ENCODE peak calls at places on chromosomes 6 and 20, in seven cellular contexts. Y is Peyer's patch, X is breast epithelium, G is A549, A is thyroid gland, C is testis, W is H1. U is an unnamed sample.

GRCh38 chr6:79755967-79756366 is 124.8 kb downstream of the SH3BGRL2 start:
- DNase-seq in Y (no peak), X (no peak), G (no peak), A (no peak), C (no peak), W (no peak), U (no peak)

GRCh38 chr6:88679841-88680240 is 283.6 kb downstream of the RNGTT start:
- DNase-seq in Y (no peak), X (no peak), G (no peak), A (no peak), C (no peak), W (no peak), U (no peak)

GRCh38 chr20:64077094-64077493 is 2.2 kb downstream of the RGS19 start:
- DNase-seq in Y (peak; percentile 80), X (no peak), G (no peak), A (no peak), C (no peak), W (no peak), U (no peak)

GRCh38 chr6:9986273-9986672 is 428.6 kb downstream of the TFAP2A start:
- DNase-seq in Y (no peak), X (no peak), G (no peak), A (no peak), C (no peak), W (no peak), U (no peak)

GRCh38 chr20:44566018-44566417 is 16.4 kb upstream of the PKIG start:
- DNase-seq in Y (no peak), X (no peak), G (no peak), A (no peak), C (no peak), W (no peak), U (no peak)

GRCh38 chr6:166469426-166469961 is 86.8 kb upstream of the MPC1 start:
- DNase-seq in Y (no peak), X (no peak), G (no peak), A (no peak), C (no peak), W (no peak), U (no peak)

GRCh38 chr6:3585320-3585935 is 128.6 kb upstream of the SLC22A23 start:
- DNase-seq in Y (no peak), X (no peak), G (peak; percentile 61), A (no peak), C (no peak), W (no peak), U (no peak)

GRCh38 chr20:19757973-19758887 is at the start of gene RIN2:
- DNase-seq in Y (peak; percentile 46), X (peak; percentile 89), G (peak; percentile 96), A (peak; percentile 99), C (peak; percentile 87), W (peak; percentile 88), U (peak; percentile 92)

GRCh38 chr6:107386340-107386739 is 73.0 kb downstream of the PDSS2 start:
- DNase-seq in Y (no peak), X (no peak), G (no peak), A (no peak), C (no peak), W (no peak), U (no peak)

GRCh38 chr6:166556871-166557322 is 29.6 kb downstream of the RAMACL start:
- DNase-seq in Y (no peak), X (peak; percentile 96), G (peak; percentile 52), A (peak; percentile 99), C (peak; percentile 50), W (no peak), U (peak; percentile 95)

GRCh38 chr6:151652338-151652737 is 155.1 kb upstream of the ESR1 start:
- DNase-seq in Y (no peak), X (no peak), G (no peak), A (peak; percentile 32), C (no peak), W (no peak), U (no peak)

GRCh38 chr20:62797671-62798532 is 1.6 kb downstream of the MRGBP start:
- DNase-seq in Y (no peak), X (no peak), G (peak; percentile 57), A (no peak), C (no peak), W (no peak), U (peak; percentile 53)

GRCh38 chr6:53306819-53307347 is 41.9 kb downstream of the ELOVL5 start:
- DNase-seq in Y (no peak), X (no peak), G (peak; percentile 14), A (no peak), C (no peak), W (no peak), U (no peak)

GRCh38 chr20:38935967-38936407 is 9.8 kb downstream of the FAM83D start:
- DNase-seq in Y (no peak), X (no peak), G (no peak), A (no peak), C (no peak), W (no peak), U (no peak)

GRCh38 chr20:50346372-50347347 is 156.0 kb downstream of the CEBPB start:
- DNase-seq in Y (peak; percentile 34), X (peak; percentile 93), G (peak; percentile 55), A (peak; percentile 98), C (peak; percentile 88), W (no peak), U (peak; percentile 84)

GRCh38 chr6:148107911-148108310 is 234.7 kb upstream of the SASH1 start:
- DNase-seq in Y (no peak), X (no peak), G (no peak), A (peak; percentile 59), C (no peak), W (no peak), U (no peak)

GRCh38 chr6:136790411-136791295 is 1.6 kb downstream of the MAP3K5 start:
- DNase-seq in Y (no peak), X (no peak), G (no peak), A (no peak), C (no peak), W (no peak), U (no peak)

GRCh38 chr6:136792945-136793289 is 640 bp upstream of the MAP3K5 start:
- DNase-seq in Y (peak; percentile 95), X (peak; percentile 87), G (peak; percentile 84), A (peak; percentile 96), C (peak; percentile 95), W (no peak), U (peak; percentile 96)

GRCh38 chr6:136792066-136792944 is at the start of gene MAP3K5:
- DNase-seq in Y (peak; percentile 87), X (peak; percentile 68), G (peak; percentile 84), A (peak; percentile 89), C (peak; percentile 87), W (no peak), U (peak; percentile 94)

GRCh38 chr6:136793348-136793747 is 1.1 kb upstream of the MAP3K5 start:
- DNase-seq in Y (no peak), X (no peak), G (no peak), A (no peak), C (no peak), W (no peak), U (no peak)

DNA sequence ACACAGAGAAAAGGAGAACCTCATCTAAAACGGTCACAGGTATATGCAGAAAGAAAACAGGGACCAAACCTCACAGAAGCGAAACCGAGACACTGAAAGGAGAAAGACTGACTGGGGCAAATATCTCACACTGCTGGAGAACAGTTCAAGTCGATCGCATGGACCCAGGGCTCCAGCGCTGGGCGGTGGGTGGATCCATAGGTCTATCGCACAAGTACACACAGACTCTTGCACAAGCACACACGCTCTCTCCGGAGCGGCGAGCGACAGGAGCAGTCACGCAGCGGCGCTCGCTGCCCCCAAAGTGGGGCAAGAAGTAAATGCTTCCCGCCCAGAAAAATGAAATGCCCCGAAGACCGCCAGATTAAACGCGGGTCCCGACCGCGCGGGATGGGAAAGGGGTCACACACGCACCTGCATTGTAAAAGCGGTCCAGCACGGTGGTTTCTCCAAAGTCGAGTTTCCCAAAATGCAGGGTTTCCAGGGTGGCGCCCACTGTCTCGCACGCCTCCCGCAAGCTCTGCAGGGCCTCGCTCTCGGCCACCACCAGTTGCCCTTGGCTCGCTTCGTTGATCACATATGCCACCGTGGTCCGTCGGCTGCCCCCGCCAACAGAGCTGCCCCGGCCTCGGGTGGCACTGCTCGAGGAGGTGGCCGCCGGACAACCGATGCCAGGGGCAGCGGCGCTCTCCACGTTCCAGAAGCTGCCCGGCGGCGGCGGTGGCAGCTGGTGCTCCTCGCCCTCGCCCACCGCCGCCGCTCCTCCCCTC is 796 bp downstream of the MAP3K5 start:
- DNase-seq in Y (peak; percentile 74), X (peak; percentile 59), G (peak; percentile 53), A (peak; percentile 78), C (peak; percentile 85), W (no peak), U (peak; percentile 81)
- H3K4me1 ChIP-seq in Y (no peaks in the 10 kb centered on the region), X (no peaks in the 10 kb centered on the region), G (peaks cover 13% of the 10 kb centered on the region), A (peaks cover 38% of the 10 kb centered on the region), C (peaks cover 26% of the 10 kb centered on the region), W (no peaks in the 10 kb centered on the region), U (peaks cover 39% of the 10 kb centered on the region)

GRCh38 chr6:81636930-81637568 is 115.4 kb downstream of the TENT5A start:
- DNase-seq in Y (no peak), X (no peak), G (no peak), A (no peak), C (no peak), W (no peak), U (no peak)
- TF ChIP-seq POLR2A in Y (no peak), X (no peak), G (no peak), A (no peak), C (no peak), W (no peak), U (no peak)

GRCh38 chr6:37826993-37827392 is 7.5 kb downstream of the ZFAND3 start:
- DNase-seq in Y (no peak), X (no peak), G (no peak), A (no peak), C (no peak), W (no peak), U (no peak)
- H3K4me1 ChIP-seq in Y (peaks cover 15% of the 10 kb centered on the region), X (peaks cover 6% of the 10 kb centered on the region), G (peaks cover 23% of the 10 kb centered on the region), A (peaks cover 70% of the 10 kb centered on the region), C (peaks cover 20% of the 10 kb centered on the region), W (peaks cover 11% of the 10 kb centered on the region), U (peaks cover 48% of the 10 kb centered on the region)

GRCh38 chr6:138403801-138404665 is at the start of gene HEBP2:
- DNase-seq in Y (peak; percentile 98), X (peak; percentile 97), G (peak; percentile 90), A (peak; percentile 99), C (peak; percentile 95), W (peak; percentile 92), U (peak; percentile 97)

GRCh38 chr6:138403324-138403800 is 661 bp upstream of the HEBP2 start:
- DNase-seq in Y (peak; percentile 55), X (no peak), G (peak; percentile 18), A (peak; percentile 34), C (peak; percentile 48), W (no peak), U (peak; percentile 36)

GRCh38 chr6:138406443-138406842 is 2.4 kb downstream of the HEBP2 start:
- DNase-seq in Y (no peak), X (no peak), G (peak; percentile 23), A (no peak), C (no peak), W (no peak), U (no peak)

GRCh38 chr6:138405816-138406403 is 1.9 kb downstream of the HEBP2 start:
- DNase-seq in Y (no peak), X (no peak), G (no peak), A (no peak), C (no peak), W (no peak), U (no peak)

DNA sequence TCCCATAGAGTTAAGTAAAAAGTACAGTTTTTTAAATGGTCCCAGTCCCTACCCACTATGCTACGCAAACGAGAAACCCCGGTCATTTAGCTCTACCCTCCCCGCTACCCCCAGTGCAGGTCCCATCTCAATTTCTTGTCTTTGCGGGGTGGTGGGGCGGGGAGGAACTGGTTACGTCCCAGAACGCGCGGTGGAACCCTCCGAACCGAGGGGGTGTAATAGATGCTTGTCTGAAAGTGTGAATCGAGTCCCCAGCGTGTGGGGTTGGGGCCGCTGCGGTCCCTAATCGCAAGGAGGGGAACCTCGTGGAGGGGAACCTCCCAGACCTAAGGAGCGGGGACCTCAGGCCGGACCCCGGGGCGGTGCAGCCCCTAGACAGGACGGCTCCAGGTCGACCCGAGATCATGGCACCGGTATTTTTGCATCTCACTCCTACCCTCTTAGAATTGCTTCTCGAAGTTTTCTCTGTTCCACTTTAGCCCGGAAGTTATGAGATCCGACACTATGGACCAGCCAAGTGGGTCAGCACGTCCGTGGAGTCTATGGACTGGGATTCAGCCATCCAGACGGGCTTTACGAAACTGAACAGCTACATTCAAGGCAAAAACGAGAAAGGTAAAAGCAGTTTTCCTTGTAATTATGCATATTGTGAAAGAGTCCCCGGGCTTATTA is 779 bp downstream of the HEBP2 start:
- DNase-seq in Y (peak; percentile 52), X (no peak), G (no peak), A (peak; percentile 18), C (peak; percentile 33), W (no peak), U (no peak)
- TF ChIP-seq POLR2A in Y (no peak), X (no peak), G (no peak), A (no peak), C (no peak), W (no peak), U (no peak)